ENCODE peak calls at places on chromosomes 2 and 18, in nine cellular contexts. Y, V, F, A, P, W, L, E and U are unnamed samples.
A peak's percentile ranks its signal among the peaks of the same experiment; 100 is the strongest.

GRCh38 chr18:46425511-46425910 is 231.5 kb downstream of the LOXHD1 start:
- DNase-seq in Y (no peak), V (no peak), F (no peak), A (no peak), P (no peak), W (no peak), L (no peak), E (no peak), U (no peak)

GRCh38 chr2:157411624-157412336 is 32.1 kb downstream of the CYTIP start:
- DNase-seq in Y (no peak), V (no peak), F (no peak), A (no peak), P (no peak), W (no peak), L (no peak), E (no peak), U (no peak)

GRCh38 chr18:50788284-50788683 is 31.5 kb downstream of the MRO start:
- DNase-seq in Y (no peak), V (no peak), F (no peak), A (peak; percentile 31), P (no peak), W (no peak), L (no peak), E (no peak), U (no peak)

GRCh38 chr2:237213325-237214040 is 127.8 kb downstream of the COPS8 start:
- DNase-seq in Y (peak; percentile 75), V (no peak), F (no peak), A (peak; percentile 13), P (no peak), W (no peak), L (no peak), E (no peak), U (no peak)

GRCh38 chr18:13039806-13040205 is 48.6 kb downstream of the CEP192 start:
- DNase-seq in Y (no peak), V (no peak), F (no peak), A (no peak), P (no peak), W (no peak), L (no peak), E (no peak), U (no peak)

GRCh38 chr2:222302178-222303018 is 3.6 kb upstream of the PAX3 start:
- DNase-seq in Y (no peak), V (no peak), F (no peak), A (peak; percentile 58), P (no peak), W (no peak), L (no peak), E (no peak), U (no peak)

GRCh38 chr2:138298900-138299299 is 202.7 kb upstream of the SPOPL start:
- DNase-seq in Y (no peak), V (no peak), F (no peak), A (no peak), P (no peak), W (peak; percentile 19), L (no peak), E (no peak), U (peak; percentile 9)

GRCh38 chr18:48589797-48590519 is 51.1 kb downstream of the CTIF start:
- DNase-seq in Y (no peak), V (no peak), F (no peak), A (no peak), P (no peak), W (no peak), L (no peak), E (no peak), U (no peak)

GRCh38 chr2:167937403-167937802 is 310.0 kb downstream of the STK39 start:
- DNase-seq in Y (no peak), V (no peak), F (no peak), A (no peak), P (no peak), W (no peak), L (no peak), E (no peak), U (no peak)

GRCh38 chr2:3210257-3210656 is 167.4 kb downstream of the EIPR1 start:
- DNase-seq in Y (no peak), V (no peak), F (no peak), A (no peak), P (no peak), W (no peak), L (no peak), E (no peak), U (no peak)

GRCh38 chr18:79801217-79801616 is 3.5 kb downstream of the KCNG2 start:
- DNase-seq in Y (no peak), V (no peak), F (peak; percentile 20), A (no peak), P (peak; percentile 15), W (no peak), L (no peak), E (no peak), U (no peak)

GRCh38 chr2:165239826-165240618 is 808 bp downstream of the SCN2A start:
- DNase-seq in Y (no peak), V (no peak), F (no peak), A (no peak), P (no peak), W (no peak), L (no peak), E (no peak), U (no peak)

GRCh38 chr2:119914266-119914665 is 98.6 kb upstream of the EPB41L5 start:
- DNase-seq in Y (no peak), V (no peak), F (no peak), A (no peak), P (no peak), W (no peak), L (no peak), E (no peak), U (no peak)

GRCh38 chr2:135799738-135800137 is 37.2 kb downstream of the LCT start:
- DNase-seq in Y (no peak), V (no peak), F (no peak), A (peak; percentile 25), P (no peak), W (no peak), L (no peak), E (no peak), U (no peak)

GRCh38 chr2:135798762-135799161 is 38.2 kb downstream of the LCT start:
- DNase-seq in Y (peak; percentile 36), V (no peak), F (no peak), A (peak; percentile 35), P (no peak), W (no peak), L (no peak), E (no peak), U (no peak)

GRCh38 chr2:135800513-135801460 is 36.2 kb downstream of the LCT start:
- DNase-seq in Y (no peak), V (no peak), F (no peak), A (no peak), P (no peak), W (no peak), L (no peak), E (no peak), U (no peak)

GRCh38 chr2:135802350-135802749 is 34.6 kb downstream of the LCT start:
- DNase-seq in Y (no peak), V (no peak), F (no peak), A (no peak), P (no peak), W (no peak), L (no peak), E (no peak), U (no peak)

DNA sequence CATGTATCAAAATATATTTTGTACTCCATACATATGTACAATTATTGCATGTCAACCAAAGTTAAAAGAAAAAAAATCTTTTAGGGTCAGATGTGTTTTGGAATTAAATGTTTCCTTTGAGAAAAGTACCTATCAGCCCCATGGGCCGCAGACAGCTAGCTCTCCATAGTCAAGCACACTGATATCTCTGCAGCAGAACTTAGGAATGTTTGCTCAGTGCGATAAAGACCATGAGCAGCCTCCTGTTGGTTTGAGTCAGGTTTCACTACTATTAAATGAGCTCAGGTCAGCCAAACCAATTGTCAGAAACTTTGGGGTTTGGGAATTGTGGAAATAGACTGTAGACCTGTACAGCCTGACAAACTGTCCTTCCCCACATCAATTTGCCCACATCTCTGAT is 33.7 kb downstream of the LCT start:
- DNase-seq in Y (no peak), V (no peak), F (no peak), A (no peak), P (no peak), W (no peak), L (no peak), E (no peak), U (no peak)
- TF ChIP-seq CTCF in Y (no peak), V (no peak), F (no peak), A (no peak), P (no peak), W (no peak), L (no peak), E (no peak), U (no peak)

GRCh38 chr2:128310761-128311160 is 7.9 kb downstream of the HS6ST1 start:
- DNase-seq in Y (no peak), V (no peak), F (no peak), A (no peak), P (no peak), W (no peak), L (no peak), E (peak; percentile 18), U (no peak)
- TF ChIP-seq CTCF in Y (no peak), V (no peak), F (no peak), A (no peak), P (no peak), W (no peak), L (no peak), E (no peak), U (no peak)

DNA sequence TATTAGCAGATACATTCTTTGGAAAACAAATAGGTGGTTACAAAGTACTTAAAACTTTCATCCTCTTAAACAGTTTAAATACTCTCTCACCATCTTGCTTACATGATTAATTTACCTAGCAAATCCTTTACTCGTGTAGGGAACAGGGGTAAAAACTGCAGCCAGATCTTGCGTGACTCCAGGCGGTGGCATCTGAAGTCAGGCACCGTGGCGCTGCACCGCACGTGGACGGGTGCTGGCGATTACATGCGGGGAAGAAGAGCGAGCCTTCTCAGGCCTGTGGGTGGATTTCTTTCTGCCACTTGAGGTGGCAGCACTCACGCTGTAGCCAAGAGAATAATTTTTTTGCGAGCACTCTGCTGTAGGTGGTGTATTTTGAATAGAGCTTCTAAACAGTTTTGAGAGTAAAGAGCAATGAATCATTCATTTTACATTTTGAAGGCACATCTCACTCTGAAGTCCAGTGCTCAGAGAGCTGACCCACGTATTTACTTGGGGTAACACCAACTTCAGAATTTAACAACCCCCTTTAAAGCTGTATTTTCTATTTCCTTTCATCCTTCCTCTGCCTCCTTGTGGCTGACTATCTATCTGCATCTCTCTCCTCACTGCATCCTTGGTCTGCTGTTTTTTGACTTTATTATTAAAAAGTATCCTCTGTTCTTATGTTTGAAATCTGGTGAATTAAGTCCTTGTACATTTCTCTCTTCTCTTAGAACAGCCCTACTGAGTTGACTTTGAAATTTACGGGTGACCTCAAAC is 68.9 kb downstream of the EPAS1 start:
- DNase-seq in Y (no peak), V (no peak), F (no peak), A (peak; percentile 50), P (no peak), W (no peak), L (no peak), E (no peak), U (no peak)
- TF ChIP-seq CTCF in Y (peak; percentile 72), V (no peak), F (no peak), A (peak; percentile 70), P (no peak), W (peak; percentile 10), L (peak; percentile 53), E (peak; percentile 31), U (peak; percentile 27)

DNA sequence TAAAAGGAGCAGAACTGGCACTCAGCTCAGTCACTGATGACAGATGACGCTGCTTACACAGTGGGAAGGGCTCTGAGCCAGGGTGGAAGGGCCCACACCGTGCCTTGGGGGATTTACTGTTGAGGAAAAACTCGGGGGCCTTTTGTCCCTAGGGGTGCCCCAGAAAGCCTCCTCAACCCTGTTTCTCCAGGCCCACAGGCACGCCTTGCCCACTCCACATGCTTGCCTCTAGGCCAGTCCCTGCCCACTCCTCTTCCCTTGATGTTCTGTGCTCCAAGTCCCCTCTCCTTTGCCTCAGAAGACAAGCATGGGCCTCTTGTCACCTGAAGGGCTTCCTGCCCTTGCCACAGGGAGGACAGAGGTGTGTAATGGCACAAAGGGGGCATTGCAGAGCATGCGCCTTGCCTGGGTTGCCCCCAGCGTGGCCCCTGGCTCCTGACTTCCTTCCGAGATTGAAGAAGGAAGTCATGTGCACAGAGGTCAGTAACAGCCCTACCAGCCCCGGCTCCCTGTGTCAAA is 65.0 kb downstream of the LIPG start:
- DNase-seq in Y (no peak), V (no peak), F (no peak), A (no peak), P (no peak), W (no peak), L (no peak), E (no peak), U (no peak)
- TF ChIP-seq CTCF in Y (no peak), V (no peak), F (no peak), A (no peak), P (no peak), W (no peak), L (no peak), E (no peak), U (no peak)